ENCODE peak calls at places on chromosomes 7 and 10, in seven cellular contexts. K is islet precursor cell; F is NCI-H748 treated with DMSO at 0.1 percent for 48 hours; U is stimulated activated CD4-positive, alpha-beta T cell treated with anti-CD3 and anti-CD28 coated beads, Interleukin-1b, Interleukin-23, amount 100 ng/mL, for 48 hours; O is glutamatergic neuron; R is A172; V is GM12891. S is an unnamed sample.

GRCh38 chr10:77782328-77783061 is 144.1 kb downstream of the DLG5 start:
- DNase-seq in V (no peak), K (no peak), F (no peak), R (no peak), O (no peak), U (no peak), S (no peak)

GRCh38 chr7:117731455-117731854 is 141.8 kb downstream of the CTTNBP2 start:
- DNase-seq in V (no peak), K (no peak), O (no peak), F (peak), U (peak), R (no peak), S (no peak)

GRCh38 chr7:155206286-155207020 is 91.2 kb upstream of the INSIG1 start:
- DNase-seq in U (peak), F (no peak), V (peak), R (peak), K (no peak), O (no peak), S (no peak)

GRCh38 chr10:131901181-131901829 is 497 bp downstream of the PPP2R2D start:
- DNase-seq in O (peak), V (peak), F (no peak), K (no peak), U (peak), R (no peak), S (peak)

GRCh38 chr10:31947144-31947926 is 18.7 kb upstream of the ARHGAP12 start:
- DNase-seq in U (no peak), R (peak), K (peak), F (peak), O (no peak), V (no peak), S (no peak)

GRCh38 chr10:110123594-110123993 is 83.8 kb upstream of the MXI1 start:
- DNase-seq in O (no peak), U (no peak), V (no peak), R (no peak), K (no peak), F (no peak), S (no peak)

GRCh38 chr10:23139677-23140076 is 44.3 kb downstream of the MSRB2 start:
- DNase-seq in K (no peak), R (no peak), F (no peak), U (no peak), V (no peak), O (no peak), S (no peak)

GRCh38 chr7:16129431-16130126 is 291.8 kb downstream of the CRPPA start:
- DNase-seq in F (peak), V (no peak), U (no peak), O (no peak), K (no peak), R (peak), S (no peak)

GRCh38 chr7:70952311-70952710 is 179.6 kb upstream of the GALNT17 start:
- DNase-seq in R (no peak), U (no peak), O (no peak), F (no peak), V (no peak), K (peak), S (peak)

GRCh38 chr10:71092812-71093391 is 119.5 kb upstream of the UNC5B start:
- DNase-seq in U (no peak), R (no peak), K (peak), O (no peak), V (no peak), F (no peak), S (no peak)

GRCh38 chr10:124646483-124647352 is 97.5 kb downstream of the FAM53B start:
- DNase-seq in V (no peak), F (no peak), O (no peak), K (no peak), R (peak), U (no peak), S (no peak)

GRCh38 chr10:49837685-49838084 is 75.6 kb upstream of the OGDHL start:
- DNase-seq in V (no peak), K (no peak), O (no peak), U (no peak), F (no peak), R (no peak), S (no peak)

GRCh38 chr10:132376394-132376851 is 20.6 kb upstream of the PWWP2B start:
- DNase-seq in R (no peak), O (peak), U (no peak), V (no peak), K (no peak), F (no peak), S (peak)